ENCODE peak calls at places on chromosome 11, in seven cellular contexts. X, E, P, R, H, A and T are unnamed samples.

GRCh38 chr11:76172583-76172982 is 33.7 kb downstream of the WNT11 start:
- DNase-seq in X (no peak), E (no peak), P (no peak), R (no peak), H (no peak), A (no peak), T (no peak)

GRCh38 chr11:125335101-125335500 is 161.0 kb downstream of the FEZ1 start:
- DNase-seq in X (no peak), E (no peak), P (no peak), R (no peak), H (no peak), A (no peak), T (no peak)

GRCh38 chr11:126419801-126420729 is 64.6 kb downstream of the ST3GAL4 start:
- DNase-seq in X (peak), E (no peak), P (peak), R (no peak), H (peak), A (no peak), T (no peak)

GRCh38 chr11:32115406-32115805 is 24.5 kb downstream of the RCN1 start:
- DNase-seq in X (no peak), E (no peak), P (no peak), R (no peak), H (no peak), A (no peak), T (no peak)

GRCh38 chr11:105274631-105275030 is 135.1 kb upstream of the CARD18 start:
- DNase-seq in X (no peak), E (no peak), P (no peak), R (no peak), H (peak), A (no peak), T (no peak)

GRCh38 chr11:35138606-35138948 is 394 bp upstream of the CD44 start:
- DNase-seq in X (peak), E (no peak), P (no peak), R (no peak), H (no peak), A (no peak), T (no peak)

GRCh38 chr11:69170704-69171103 is 15.0 kb downstream of the SMIM38 start:
- DNase-seq in X (no peak), E (no peak), P (no peak), R (no peak), H (no peak), A (no peak), T (no peak)

GRCh38 chr11:57430946-57431345 is 4.0 kb upstream of the SLC43A3 start:
- DNase-seq in X (no peak), E (no peak), P (no peak), R (no peak), H (no peak), A (no peak), T (no peak)

GRCh38 chr11:90434858-90435257 is 212.0 kb upstream of the CHORDC1 start:
- DNase-seq in X (no peak), E (no peak), P (no peak), R (peak), H (peak), A (no peak), T (no peak)

GRCh38 chr11:118792642-118793124 is 1.7 kb upstream of the DDX6 start:
- DNase-seq in X (peak), E (peak), P (peak), R (peak), H (peak), A (no peak), T (peak)

GRCh38 chr11:131511794-131512193 is 141.4 kb downstream of the NTM start:
- DNase-seq in X (peak), E (peak), P (peak), R (peak), H (no peak), A (peak), T (no peak)

GRCh38 chr11:12196335-12196734 is 85.9 kb downstream of the MICAL2 start:
- DNase-seq in X (no peak), E (no peak), P (no peak), R (no peak), H (no peak), A (no peak), T (no peak)

GRCh38 chr11:62044639-62045121 is 77.2 kb upstream of the FTH1 start:
- DNase-seq in X (no peak), E (no peak), P (no peak), R (no peak), H (no peak), A (no peak), T (no peak)

GRCh38 chr11:112589132-112589531 is 328.5 kb upstream of the PLET1 start:
- DNase-seq in X (no peak), E (no peak), P (no peak), R (no peak), H (no peak), A (no peak), T (no peak)